ENCODE peak calls at places on chromosomes 12 and 14, in five cellular contexts. One of them, this sample, is unnamed.

GRCh38 chr14:54474232-54474793 is 14.5 kb downstream of the GMFB start:
- DNase-seq in effector memory CD4-positive, alpha-beta T cell: no peak
- DNase-seq in CD4-positive, CD25-positive, alpha-beta regulatory T cell: no peak
- DNase-seq in MM.1S: no peak
- DNase-seq in Peyer's patch: no peak
- DNase-seq in this sample: no peak

GRCh38 chr14:57865450-57866198 is at the start of gene SLC35F4:
- DNase-seq in effector memory CD4-positive, alpha-beta T cell: no peak
- DNase-seq in CD4-positive, CD25-positive, alpha-beta regulatory T cell: no peak
- DNase-seq in MM.1S: no peak
- DNase-seq in Peyer's patch: no peak
- DNase-seq in this sample: no peak

GRCh38 chr14:61472801-61473376 is 151.5 kb downstream of the PRKCH start:
- DNase-seq in effector memory CD4-positive, alpha-beta T cell: peak; percentile 51
- DNase-seq in CD4-positive, CD25-positive, alpha-beta regulatory T cell: peak; percentile 87
- DNase-seq in MM.1S: no peak
- DNase-seq in Peyer's patch: peak; percentile 60
- DNase-seq in this sample: no peak

GRCh38 chr12:2284857-2285256 is 232.1 kb downstream of the CACNA1C start:
- DNase-seq in effector memory CD4-positive, alpha-beta T cell: no peak
- DNase-seq in CD4-positive, CD25-positive, alpha-beta regulatory T cell: peak; percentile 20
- DNase-seq in MM.1S: peak; percentile 38
- DNase-seq in Peyer's patch: peak; percentile 46
- DNase-seq in this sample: peak; percentile 8

GRCh38 chr12:74431821-74432220 is 105.8 kb upstream of the ATXN7L3B start:
- DNase-seq in effector memory CD4-positive, alpha-beta T cell: no peak
- DNase-seq in CD4-positive, CD25-positive, alpha-beta regulatory T cell: no peak
- DNase-seq in MM.1S: no peak
- DNase-seq in Peyer's patch: no peak
- DNase-seq in this sample: peak; percentile 5

GRCh38 chr12:109534456-109534855 is 38.8 kb downstream of the MMAB start:
- DNase-seq in effector memory CD4-positive, alpha-beta T cell: no peak
- DNase-seq in CD4-positive, CD25-positive, alpha-beta regulatory T cell: no peak
- DNase-seq in MM.1S: no peak
- DNase-seq in Peyer's patch: no peak
- DNase-seq in this sample: no peak

GRCh38 chr12:32163596-32163995 is 56.9 kb downstream of the BICD1 start:
- DNase-seq in effector memory CD4-positive, alpha-beta T cell: no peak
- DNase-seq in CD4-positive, CD25-positive, alpha-beta regulatory T cell: no peak
- DNase-seq in MM.1S: no peak
- DNase-seq in Peyer's patch: no peak
- DNase-seq in this sample: no peak

GRCh38 chr14:76726551-76726961 is 34.7 kb upstream of the VASH1 start:
- DNase-seq in effector memory CD4-positive, alpha-beta T cell: no peak
- DNase-seq in CD4-positive, CD25-positive, alpha-beta regulatory T cell: no peak
- DNase-seq in MM.1S: no peak
- DNase-seq in Peyer's patch: no peak
- DNase-seq in this sample: no peak

GRCh38 chr12:68565391-68565903 is 45.3 kb upstream of the RAP1B start:
- DNase-seq in effector memory CD4-positive, alpha-beta T cell: no peak
- DNase-seq in CD4-positive, CD25-positive, alpha-beta regulatory T cell: peak; percentile 8
- DNase-seq in MM.1S: no peak
- DNase-seq in Peyer's patch: no peak
- DNase-seq in this sample: peak; percentile 80

GRCh38 chr12:69570545-69571399 is 14.5 kb upstream of the CCT2 start:
- DNase-seq in effector memory CD4-positive, alpha-beta T cell: peak; percentile 46
- DNase-seq in CD4-positive, CD25-positive, alpha-beta regulatory T cell: peak; percentile 72
- DNase-seq in MM.1S: peak; percentile 72
- DNase-seq in Peyer's patch: peak; percentile 45
- DNase-seq in this sample: peak; percentile 77

GRCh38 chr12:27333311-27334009 is 824 bp downstream of the BMAL2 start:
- DNase-seq in effector memory CD4-positive, alpha-beta T cell: peak; percentile 2
- DNase-seq in CD4-positive, CD25-positive, alpha-beta regulatory T cell: peak; percentile 62
- DNase-seq in MM.1S: peak; percentile 64
- DNase-seq in Peyer's patch: peak; percentile 22
- DNase-seq in this sample: peak; percentile 38

GRCh38 chr12:42332301-42332894 is 6.4 kb downstream of the PPHLN1 start:
- DNase-seq in effector memory CD4-positive, alpha-beta T cell: peak; percentile 20
- DNase-seq in CD4-positive, CD25-positive, alpha-beta regulatory T cell: peak; percentile 69
- DNase-seq in MM.1S: peak; percentile 59
- DNase-seq in Peyer's patch: no peak
- DNase-seq in this sample: peak; percentile 48

GRCh38 chr14:57837267-57837666 is 28.6 kb downstream of the SLC35F4 start:
- DNase-seq in effector memory CD4-positive, alpha-beta T cell: no peak
- DNase-seq in CD4-positive, CD25-positive, alpha-beta regulatory T cell: no peak
- DNase-seq in MM.1S: no peak
- DNase-seq in Peyer's patch: no peak
- DNase-seq in this sample: no peak

GRCh38 chr14:73748858-73749357 is 34.7 kb upstream of the PNMA1 start:
- DNase-seq in effector memory CD4-positive, alpha-beta T cell: no peak
- DNase-seq in CD4-positive, CD25-positive, alpha-beta regulatory T cell: no peak
- DNase-seq in MM.1S: no peak
- DNase-seq in Peyer's patch: no peak
- DNase-seq in this sample: no peak

DNA sequence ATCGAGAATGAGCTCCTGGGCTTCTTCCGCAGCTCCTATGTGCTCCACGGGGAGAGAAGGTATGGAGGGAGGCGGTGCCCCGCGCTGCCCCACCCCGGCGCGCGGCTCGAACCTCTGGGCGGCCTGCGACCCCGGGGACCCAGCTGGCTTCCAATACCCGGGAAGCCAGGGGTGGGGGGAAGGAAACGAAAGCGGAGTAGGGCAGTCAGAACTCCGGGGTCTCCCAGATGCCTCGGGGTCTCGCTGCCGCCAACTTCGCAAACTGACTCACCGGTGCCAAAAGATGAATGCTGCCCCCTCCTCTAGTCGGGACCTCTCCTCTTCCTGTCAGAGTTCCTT is 1.3 kb downstream of the TRHDE start:
- DNase-seq in effector memory CD4-positive, alpha-beta T cell: no peak
- DNase-seq in CD4-positive, CD25-positive, alpha-beta regulatory T cell: no peak
- DNase-seq in MM.1S: no peak
- DNase-seq in Peyer's patch: no peak
- DNase-seq in this sample: no peak
- H3K4me3 ChIP-seq in effector memory CD4-positive, alpha-beta T cell: no peak overlapping the region
- H3K4me3 ChIP-seq in CD4-positive, CD25-positive, alpha-beta regulatory T cell: no peak overlapping the region
- H3K4me3 ChIP-seq in MM.1S: no peak overlapping the region
- H3K4me3 ChIP-seq in Peyer's patch: peak overlapping the region; percentile 58
- H3K4me3 ChIP-seq in this sample: no peak overlapping the region

DNA sequence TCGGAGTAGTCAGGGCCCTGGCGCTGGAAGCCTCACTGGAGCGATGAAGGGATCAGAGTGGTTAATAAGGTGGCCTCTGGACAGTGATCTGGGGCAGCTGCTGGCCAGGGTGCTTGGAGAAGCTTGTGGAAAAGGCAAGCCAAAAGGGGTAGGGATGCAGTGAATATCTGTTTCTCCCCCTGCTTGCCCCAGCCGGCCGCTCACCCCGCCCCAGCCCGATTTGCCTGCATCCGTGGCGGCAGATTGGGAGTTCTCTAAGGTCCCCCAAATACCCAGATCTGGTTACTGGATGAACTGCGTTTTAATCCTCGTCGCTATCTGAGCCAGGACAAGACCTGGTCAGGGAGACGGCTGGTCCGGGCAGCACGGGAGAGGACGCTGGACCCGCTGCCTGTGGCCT is 7.2 kb upstream of the HOXC6 start:
- DNase-seq in effector memory CD4-positive, alpha-beta T cell: no peak
- DNase-seq in CD4-positive, CD25-positive, alpha-beta regulatory T cell: no peak
- DNase-seq in MM.1S: no peak
- DNase-seq in Peyer's patch: no peak
- DNase-seq in this sample: no peak
- H3K4me3 ChIP-seq in effector memory CD4-positive, alpha-beta T cell: no peak overlapping the region
- H3K4me3 ChIP-seq in CD4-positive, CD25-positive, alpha-beta regulatory T cell: no peak overlapping the region
- H3K4me3 ChIP-seq in MM.1S: no peak overlapping the region
- H3K4me3 ChIP-seq in Peyer's patch: peak overlapping the region; percentile 56
- H3K4me3 ChIP-seq in this sample: no peak overlapping the region

DNA sequence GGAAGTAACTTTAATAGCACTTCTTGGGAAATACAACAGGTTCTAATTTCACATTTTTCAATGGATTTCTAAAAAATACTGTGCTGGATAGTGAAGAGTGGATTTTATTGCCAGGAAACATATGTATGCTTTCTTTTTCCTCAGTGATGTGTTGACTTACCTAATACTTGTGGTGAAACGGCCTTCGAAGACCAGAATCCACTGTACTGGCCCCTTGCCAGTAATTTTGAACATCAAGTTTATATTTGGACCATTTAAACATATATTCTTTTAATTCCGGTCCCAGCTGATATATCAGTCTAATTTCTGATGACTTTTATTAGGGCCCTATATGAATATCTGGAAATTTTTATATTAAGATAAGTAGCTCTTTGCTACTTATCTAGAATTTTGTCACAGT is 1.8 kb downstream of the MSRB3 start:
- DNase-seq in effector memory CD4-positive, alpha-beta T cell: no peak
- DNase-seq in CD4-positive, CD25-positive, alpha-beta regulatory T cell: no peak
- DNase-seq in MM.1S: no peak
- DNase-seq in Peyer's patch: no peak
- DNase-seq in this sample: no peak
- H3K4me3 ChIP-seq in effector memory CD4-positive, alpha-beta T cell: no peak overlapping the region
- H3K4me3 ChIP-seq in CD4-positive, CD25-positive, alpha-beta regulatory T cell: no peak overlapping the region
- H3K4me3 ChIP-seq in MM.1S: no peak overlapping the region
- H3K4me3 ChIP-seq in Peyer's patch: no peak overlapping the region
- H3K4me3 ChIP-seq in this sample: no peak overlapping the region

DNA sequence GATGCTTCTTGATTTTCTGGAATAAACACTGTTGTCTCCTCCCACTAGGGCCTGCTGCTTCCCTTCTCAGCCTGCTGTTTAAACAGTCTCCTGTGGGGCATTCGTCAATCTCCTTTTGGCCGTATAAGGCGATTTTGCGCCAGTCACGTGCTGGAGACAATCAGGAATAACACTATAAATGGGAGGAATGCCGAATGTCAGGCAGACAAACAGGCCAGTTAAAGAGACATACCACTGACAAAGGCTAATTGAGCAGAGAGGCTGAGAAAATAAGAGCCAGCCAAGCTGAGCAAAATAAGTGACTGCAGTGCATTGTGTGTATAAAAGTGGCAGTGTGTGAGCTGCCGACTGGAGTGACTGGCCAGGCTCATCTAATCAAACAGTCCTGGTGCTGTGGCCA is 23.3 kb downstream of the DMAC2L start:
- DNase-seq in effector memory CD4-positive, alpha-beta T cell: no peak
- DNase-seq in CD4-positive, CD25-positive, alpha-beta regulatory T cell: no peak
- DNase-seq in MM.1S: no peak
- DNase-seq in Peyer's patch: no peak
- DNase-seq in this sample: no peak
- H3K4me3 ChIP-seq in effector memory CD4-positive, alpha-beta T cell: no peak overlapping the region
- H3K4me3 ChIP-seq in CD4-positive, CD25-positive, alpha-beta regulatory T cell: no peak overlapping the region
- H3K4me3 ChIP-seq in MM.1S: no peak overlapping the region
- H3K4me3 ChIP-seq in Peyer's patch: no peak overlapping the region
- H3K4me3 ChIP-seq in this sample: no peak overlapping the region

GRCh38 chr12:121300083-121300819 is 3.7 kb upstream of the CAMKK2 start:
- DNase-seq in effector memory CD4-positive, alpha-beta T cell: no peak
- DNase-seq in CD4-positive, CD25-positive, alpha-beta regulatory T cell: peak; percentile 24
- DNase-seq in MM.1S: no peak
- DNase-seq in Peyer's patch: no peak
- DNase-seq in this sample: no peak
- H3K4me3 ChIP-seq in effector memory CD4-positive, alpha-beta T cell: no peak overlapping the region
- H3K4me3 ChIP-seq in CD4-positive, CD25-positive, alpha-beta regulatory T cell: no peak overlapping the region
- H3K4me3 ChIP-seq in MM.1S: no peak overlapping the region
- H3K4me3 ChIP-seq in Peyer's patch: no peak overlapping the region
- H3K4me3 ChIP-seq in this sample: no peak overlapping the region

DNA sequence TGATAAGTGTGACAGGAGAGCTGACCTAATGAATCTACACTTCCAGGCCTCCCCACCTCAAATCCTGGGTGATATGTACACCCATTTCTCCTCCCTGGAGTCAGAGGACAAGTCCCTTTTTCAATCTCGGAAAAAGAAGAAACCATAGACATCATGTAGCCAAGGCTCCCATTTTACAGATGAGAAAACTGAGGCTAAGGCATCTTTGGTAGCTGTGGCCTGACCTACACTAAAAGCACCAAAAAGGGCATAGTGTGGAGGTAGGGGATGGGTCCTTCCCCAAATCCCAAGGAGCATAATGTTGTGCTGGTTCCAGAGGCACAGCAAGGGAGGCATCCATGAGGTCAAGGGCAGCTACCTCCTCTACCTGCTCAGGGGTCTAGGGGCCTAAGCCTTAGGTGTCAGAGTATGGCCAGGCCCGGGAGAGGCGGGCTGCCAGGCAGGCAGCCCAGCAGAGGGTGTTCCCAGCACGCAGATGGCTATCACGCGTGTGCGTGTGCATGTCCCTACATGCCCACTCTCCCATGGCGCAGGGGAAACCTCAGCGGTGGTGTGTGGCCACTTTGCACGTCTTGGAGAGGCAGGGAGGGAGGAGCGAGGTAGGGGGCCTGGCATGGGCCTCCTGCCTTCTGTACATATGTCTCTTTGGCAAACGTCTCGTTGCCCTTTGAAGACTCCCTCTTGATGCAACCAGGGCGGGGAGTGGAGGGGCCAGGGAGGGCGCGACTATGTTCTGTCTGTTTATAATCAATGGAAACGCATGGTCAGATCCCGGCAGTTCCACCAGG is 2.5 kb downstream of the PGF start:
- DNase-seq in effector memory CD4-positive, alpha-beta T cell: no peak
- DNase-seq in CD4-positive, CD25-positive, alpha-beta regulatory T cell: no peak
- DNase-seq in MM.1S: no peak
- DNase-seq in Peyer's patch: no peak
- DNase-seq in this sample: peak; percentile 82
- H3K4me3 ChIP-seq in effector memory CD4-positive, alpha-beta T cell: no peak overlapping the region
- H3K4me3 ChIP-seq in CD4-positive, CD25-positive, alpha-beta regulatory T cell: no peak overlapping the region
- H3K4me3 ChIP-seq in MM.1S: no peak overlapping the region
- H3K4me3 ChIP-seq in Peyer's patch: no peak overlapping the region
- H3K4me3 ChIP-seq in this sample: peak overlapping the region; percentile 64

GRCh38 chr14:90544971-90545370 is 148.1 kb downstream of the CALM1 start:
- DNase-seq in effector memory CD4-positive, alpha-beta T cell: no peak
- DNase-seq in CD4-positive, CD25-positive, alpha-beta regulatory T cell: no peak
- DNase-seq in MM.1S: no peak
- DNase-seq in Peyer's patch: no peak
- DNase-seq in this sample: no peak
- H3K4me3 ChIP-seq in effector memory CD4-positive, alpha-beta T cell: no peak overlapping the region
- H3K4me3 ChIP-seq in CD4-positive, CD25-positive, alpha-beta regulatory T cell: no peak overlapping the region
- H3K4me3 ChIP-seq in MM.1S: no peak overlapping the region
- H3K4me3 ChIP-seq in Peyer's patch: no peak overlapping the region
- H3K4me3 ChIP-seq in this sample: no peak overlapping the region

DNA sequence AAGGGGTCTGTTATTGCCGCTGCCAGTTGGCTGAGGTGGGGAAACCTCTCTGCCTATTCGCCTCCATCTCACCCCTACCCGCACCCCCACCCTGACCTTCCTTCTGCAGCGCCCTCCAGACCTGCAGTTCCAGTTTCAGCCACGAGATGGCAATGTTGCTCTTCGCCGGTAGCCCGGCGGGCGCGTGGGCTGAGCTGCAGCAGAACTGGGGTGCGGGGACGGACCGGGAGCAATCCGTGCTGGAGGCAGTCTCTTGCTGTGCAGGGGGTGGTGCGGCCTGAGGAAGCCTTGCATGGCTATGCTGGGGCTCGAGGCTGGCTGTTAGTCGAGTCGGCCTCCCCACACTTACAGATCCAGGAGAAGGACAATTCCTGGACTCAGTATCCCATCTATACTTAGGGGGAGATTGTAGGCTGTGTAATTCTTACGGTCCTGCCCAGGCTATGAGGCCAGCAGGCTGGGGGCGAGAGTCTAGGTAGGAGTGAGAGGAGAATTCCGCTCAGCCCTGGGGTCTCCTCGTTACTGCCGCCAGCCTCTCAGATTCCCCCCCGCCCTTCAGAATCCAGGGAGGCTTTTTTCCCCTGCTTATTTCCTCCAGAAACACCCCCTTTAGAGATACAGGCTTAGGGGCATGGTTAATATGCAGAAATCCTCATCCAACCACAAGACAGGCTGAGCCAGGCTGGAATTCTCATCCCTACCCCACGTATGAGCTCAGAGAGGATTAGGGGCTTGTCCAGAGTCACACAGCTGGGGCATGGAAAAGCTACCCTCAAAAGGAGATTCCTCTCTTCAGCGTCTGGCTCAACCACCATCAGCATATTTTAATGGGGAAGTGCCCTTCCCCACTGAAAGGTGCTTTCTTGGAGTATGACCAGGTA is 118.2 kb downstream of the AACS start:
- DNase-seq in effector memory CD4-positive, alpha-beta T cell: peak; percentile 52
- DNase-seq in CD4-positive, CD25-positive, alpha-beta regulatory T cell: peak; percentile 70
- DNase-seq in MM.1S: peak; percentile 54
- DNase-seq in Peyer's patch: peak; percentile 65
- DNase-seq in this sample: peak; percentile 48
- H3K4me3 ChIP-seq in effector memory CD4-positive, alpha-beta T cell: no peak overlapping the region
- H3K4me3 ChIP-seq in CD4-positive, CD25-positive, alpha-beta regulatory T cell: no peak overlapping the region
- H3K4me3 ChIP-seq in MM.1S: no peak overlapping the region
- H3K4me3 ChIP-seq in Peyer's patch: no peak overlapping the region
- H3K4me3 ChIP-seq in this sample: no peak overlapping the region

This sample was measured in bronchial epithelial cell.